ENCODE peak calls at places on chromosomes 11 and 22, in five cellular contexts. Z, P, D, F and N are unnamed samples.

GRCh38 chr11:62921573-62922188 is 518 bp upstream of the CHRM1 start:
- DNase-seq in Z (peak), P (no peak), D (peak), F (peak), N (peak)

GRCh38 chr11:119368121-119369034 is 13.1 kb downstream of the USP2 start:
- DNase-seq in Z (no peak), P (peak), D (no peak), F (no peak), N (peak)

GRCh38 chr11:71483689-71484088 is 30.7 kb downstream of the NADSYN1 start:
- DNase-seq in Z (no peak), P (no peak), D (no peak), F (no peak), N (no peak)

GRCh38 chr22:24446291-24446611 is 18.9 kb downstream of the ADORA2A start:
- DNase-seq in Z (no peak), P (no peak), D (no peak), F (no peak), N (no peak)

GRCh38 chr11:48058777-48059176 is 78.4 kb downstream of the PTPRJ start:
- DNase-seq in Z (no peak), P (no peak), D (no peak), F (no peak), N (no peak)

GRCh38 chr11:113296016-113296415 is 18.4 kb upstream of the TTC12 start:
- DNase-seq in Z (no peak), P (no peak), D (no peak), F (no peak), N (no peak)

GRCh38 chr11:73563539-73564200 is 34.2 kb downstream of the FAM168A start:
- DNase-seq in Z (no peak), P (no peak), D (no peak), F (no peak), N (no peak)

GRCh38 chr11:41675205-41675604 is 215.8 kb upstream of the LRRC4C start:
- DNase-seq in Z (no peak), P (no peak), D (no peak), F (no peak), N (no peak)

GRCh38 chr11:18115360-18116127 is 9.7 kb upstream of the SAAL1 start:
- DNase-seq in Z (peak), P (no peak), D (peak), F (peak), N (peak)

GRCh38 chr11:111676878-111677585 is 74.8 kb downstream of the SIK2 start:
- DNase-seq in Z (no peak), P (no peak), D (peak), F (peak), N (peak)

GRCh38 chr11:118166641-118167040 is 9.8 kb downstream of the SCN2B start:
- DNase-seq in Z (no peak), P (no peak), D (no peak), F (no peak), N (no peak)

GRCh38 chr22:26671317-26672059 is 14.1 kb downstream of the MIAT start:
- DNase-seq in Z (peak), P (peak), D (no peak), F (no peak), N (no peak)

GRCh38 chr11:121067912-121068652 is 33.0 kb upstream of the TECTA start:
- DNase-seq in Z (no peak), P (no peak), D (no peak), F (no peak), N (no peak)

GRCh38 chr11:2577071-2578005 is 122.5 kb downstream of the KCNQ1OT1 start:
- DNase-seq in Z (no peak), P (peak), D (no peak), F (no peak), N (no peak)

GRCh38 chr11:134542401-134543143 is 130.5 kb upstream of the B3GAT1 start:
- DNase-seq in Z (no peak), P (no peak), D (no peak), F (no peak), N (no peak)

GRCh38 chr11:117223741-117224685 is 7.9 kb downstream of the PCSK7 start:
- DNase-seq in Z (no peak), P (peak), D (no peak), F (no peak), N (no peak)

GRCh38 chr11:96267490-96268010 is 75.4 kb downstream of the MAML2 start:
- DNase-seq in Z (no peak), P (no peak), D (no peak), F (no peak), N (no peak)

GRCh38 chr22:19291580-19292261 is at the start of gene CLTCL1:
- DNase-seq in Z (peak), P (peak), D (peak), F (peak), N (peak)

GRCh38 chr22:31692186-31692886 is 30.3 kb upstream of the PISD start:
- DNase-seq in Z (no peak), P (no peak), D (peak), F (peak), N (peak)

GRCh38 chr22:36467946-36468345 is 13.5 kb downstream of the TXN2 start:
- DNase-seq in Z (no peak), P (no peak), D (peak), F (peak), N (peak)

GRCh38 chr11:897226-898159 is 13.1 kb downstream of the CHID1 start:
- DNase-seq in Z (no peak), P (no peak), D (no peak), F (no peak), N (no peak)

GRCh38 chr11:118885319-118885718 is 1.6 kb downstream of the CXCR5 start:
- DNase-seq in Z (no peak), P (no peak), D (no peak), F (no peak), N (no peak)

GRCh38 chr22:30802202-30803166 is 107.8 kb downstream of the OSBP2 start:
- DNase-seq in Z (peak), P (peak), D (peak), F (peak), N (peak)

GRCh38 chr11:75100314-75100713 is 3.6 kb upstream of the OR2AT4 start:
- DNase-seq in Z (no peak), P (no peak), D (peak), F (peak), N (peak)

GRCh38 chr11:134231958-134232674 is 7.6 kb downstream of the VPS26B start:
- DNase-seq in Z (no peak), P (no peak), D (no peak), F (no peak), N (no peak)

GRCh38 chr11:57318178-57318577 is 6.6 kb downstream of the TNKS1BP1 start:
- DNase-seq in Z (no peak), P (no peak), D (no peak), F (no peak), N (no peak)

GRCh38 chr11:2943711-2944118 is 14.5 kb upstream of the PHLDA2 start:
- DNase-seq in Z (no peak), P (peak), D (no peak), F (no peak), N (peak)

GRCh38 chr22:30574095-30574981 is at the start of gene GAL3ST1:
- DNase-seq in Z (no peak), P (peak), D (no peak), F (no peak), N (peak)

GRCh38 chr22:37404126-37404525 is 23.2 kb downstream of the ELFN2 start:
- DNase-seq in Z (no peak), P (no peak), D (no peak), F (no peak), N (no peak)

GRCh38 chr22:27760474-27760873 is 41.1 kb downstream of the MN1 start:
- DNase-seq in Z (no peak), P (no peak), D (no peak), F (no peak), N (no peak)

GRCh38 chr22:49582671-49583070 is 245.0 kb downstream of the BRD1 start:
- DNase-seq in Z (no peak), P (no peak), D (no peak), F (no peak), N (no peak)